ENCODE peak calls at places on chromosomes 4 and X, in seven cellular contexts. B, A, E, R, U, S and V are unnamed samples.

GRCh38 chrX:16096131-16096530 is 27.2 kb upstream of the GRPR start:
- DNase-seq in B (no peak), A (no peak), U (no peak), E (no peak), S (no peak), R (no peak), V (no peak)

GRCh38 chr4:4689694-4690440 is 148.0 kb upstream of the STX18 start:
- DNase-seq in U (no peak), E (peak), S (no peak), A (no peak), R (no peak), B (no peak), V (no peak)

GRCh38 chrX:17596051-17596450 is 141.2 kb upstream of the SCML1 start:
- DNase-seq in B (no peak), E (no peak), R (peak), S (no peak), U (no peak), A (no peak), V (no peak)

GRCh38 chr4:83552085-83552484 is 16.2 kb downstream of the GPAT3 start:
- DNase-seq in R (peak), E (no peak), B (no peak), U (no peak), S (no peak), A (no peak), V (no peak)

GRCh38 chrX:79065696-79066095 is 78.8 kb upstream of the GPR174 start:
- DNase-seq in R (no peak), A (no peak), E (peak), B (no peak), U (no peak), S (no peak), V (no peak)

GRCh38 chr4:151660676-151661075 is 100.1 kb downstream of the GATB start:
- DNase-seq in A (no peak), S (no peak), U (no peak), E (no peak), R (no peak), B (no peak), V (no peak)

GRCh38 chr4:101345596-101346311 is 1.6 kb downstream of the PPP3CA start:
- DNase-seq in B (peak), R (peak), S (no peak), E (peak), U (peak), A (peak), V (no peak)

GRCh38 chr4:138952405-138952804 is 63.2 kb upstream of the NOCT start:
- DNase-seq in A (no peak), S (no peak), R (peak), U (no peak), E (no peak), B (no peak), V (no peak)

GRCh38 chr4:167775374-167775773 is 317.0 kb upstream of the ANXA10 start:
- DNase-seq in B (no peak), E (no peak), R (peak), U (no peak), A (no peak), S (peak), V (no peak)

GRCh38 chrX:136810493-136810892 is 29.8 kb upstream of the ARHGEF6 start:
- DNase-seq in B (no peak), A (no peak), U (no peak), R (no peak), E (no peak), S (no peak), V (no peak)

GRCh38 chrX:50971390-50971789 is 60.9 kb downstream of the BMP15 start:
- DNase-seq in B (no peak), S (no peak), R (peak), E (no peak), A (no peak), U (no peak), V (no peak)

GRCh38 chrX:118730500-118731247 is 3.3 kb downstream of the IL13RA1 start:
- DNase-seq in A (no peak), E (no peak), R (peak), U (no peak), B (no peak), S (peak), V (peak)

GRCh38 chrX:64975989-64976672 is at the start of gene ZC4H2:
- DNase-seq in U (peak), R (peak), S (peak), A (peak), B (peak), E (peak), V (peak)

GRCh38 chr4:107561481-107561880 is 158.6 kb downstream of the PAPSS1 start:
- DNase-seq in S (no peak), A (no peak), B (no peak), U (no peak), E (no peak), R (no peak), V (no peak)

GRCh38 chr4:145178740-145179139 is 1.6 kb downstream of the OTUD4 start:
- DNase-seq in S (no peak), E (peak), A (no peak), R (no peak), B (no peak), U (no peak), V (no peak)

GRCh38 chr4:174490356-174490969 is 31.8 kb downstream of the HPGD start:
- DNase-seq in E (no peak), S (peak), R (peak), U (no peak), A (no peak), B (no peak), V (no peak)

GRCh38 chr4:8373270-8373972 is 67.1 kb downstream of the ACOX3 start:
- DNase-seq in E (no peak), S (no peak), B (no peak), U (peak), A (no peak), R (no peak), V (no peak)

GRCh38 chrX:12984629-12985303 is 9.9 kb downstream of the TMSB4X start:
- DNase-seq in S (no peak), U (no peak), E (peak), A (no peak), B (peak), R (peak), V (no peak)

GRCh38 chr4:140150636-140150885 is 3.4 kb downstream of the MAML3 start:
- DNase-seq in A (no peak), S (no peak), R (no peak), E (no peak), U (no peak), B (peak), V (no peak)

GRCh38 chrX:85927740-85928139 is 119.6 kb downstream of the CHM start:
- DNase-seq in B (no peak), E (no peak), R (no peak), A (no peak), S (no peak), U (no peak), V (no peak)

GRCh38 chr4:102761478-102761790 is 666 bp upstream of the MANBA start:
- DNase-seq in S (no peak), B (peak), A (no peak), R (no peak), U (no peak), E (no peak), V (no peak)

GRCh38 chrX:148588649-148589310 is 88.4 kb downstream of the AFF2 start:
- DNase-seq in E (no peak), A (no peak), S (no peak), R (no peak), B (no peak), U (no peak), V (no peak)

GRCh38 chr4:28842271-28842670 is 1877.9 kb upstream of the PCDH7 start:
- DNase-seq in E (no peak), R (no peak), A (no peak), B (no peak), U (no peak), S (no peak), V (no peak)

GRCh38 chrX:43720961-43721360 is 64.9 kb downstream of the MAOA start:
- DNase-seq in A (no peak), S (no peak), R (no peak), E (no peak), B (no peak), U (no peak), V (no peak)

GRCh38 chr4:184961693-184962092 is 56.6 kb upstream of the HELT start:
- DNase-seq in A (no peak), B (no peak), E (no peak), U (peak), S (no peak), R (no peak), V (no peak)

GRCh38 chr4:6331018-6331417 is 61.4 kb downstream of the WFS1 start:
- DNase-seq in B (no peak), S (no peak), R (peak), A (no peak), E (peak), U (no peak), V (no peak)

GRCh38 chr4:98283219-98284199 is 22.3 kb downstream of the RAP1GDS1 start:
- DNase-seq in S (no peak), U (no peak), R (peak), A (no peak), B (no peak), E (no peak), V (no peak)

GRCh38 chrX:4710618-4711433 is 997.4 kb upstream of the PRKX start:
- DNase-seq in B (no peak), E (peak), R (no peak), U (no peak), S (no peak), A (no peak), V (no peak)

GRCh38 chrX:150566734-150567182 is 1.7 kb upstream of the MTM1 start:
- DNase-seq in R (no peak), E (no peak), S (no peak), A (no peak), B (no peak), U (no peak), V (no peak)

GRCh38 chrX:150565551-150565950 is 2.9 kb upstream of the MTM1 start:
- DNase-seq in B (no peak), R (no peak), S (no peak), A (no peak), U (no peak), E (no peak), V (no peak)

GRCh38 chrX:150569155-150569477 is 695 bp downstream of the MTM1 start:
- DNase-seq in E (peak), B (no peak), S (no peak), A (peak), R (peak), U (peak), V (no peak)

GRCh38 chrX:150568320-150569154 is at the start of gene MTM1:
- DNase-seq in R (peak), S (peak), B (peak), A (peak), E (peak), U (peak), V (peak)

GRCh38 chrX:150567645-150568319 is 639 bp upstream of the MTM1 start:
- DNase-seq in R (no peak), B (no peak), E (no peak), S (no peak), A (no peak), U (no peak), V (no peak)
- H3K4me3 ChIP-seq in R (peak), B (no peak), E (peak), S (peak), A (peak), U (peak), V (no peak)

GRCh38 chrX:132171478-132171877 is 43.7 kb upstream of the FRMD7 start:
- DNase-seq in S (no peak), A (no peak), U (no peak), B (no peak), R (no peak), E (peak), V (no peak)
- TF ChIP-seq CTCF in S (no peak), A (peak), U (no peak), B (no peak), R (no peak), E (no peak), V (no peak)

DNA sequence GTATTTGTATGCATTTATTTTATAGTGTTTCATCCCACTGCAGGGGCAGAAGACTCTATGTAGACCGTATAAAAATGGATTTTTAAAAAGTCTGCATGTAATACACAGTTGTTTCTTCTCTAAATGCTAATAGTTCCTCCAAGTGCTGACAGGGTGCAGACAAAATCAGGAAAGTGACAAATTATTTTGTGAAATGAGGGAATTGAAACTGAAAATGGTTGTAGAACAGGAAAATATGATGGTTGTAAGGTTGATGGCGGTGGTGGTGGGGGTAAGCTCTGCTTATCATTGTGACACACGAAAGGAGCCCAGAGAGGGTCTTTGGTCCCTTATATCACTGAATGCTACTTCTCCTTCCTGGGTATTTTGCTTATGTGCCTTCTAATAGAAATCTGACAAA is 4.3 kb downstream of the IL15 start:
- DNase-seq in R (no peak), E (no peak), B (no peak), U (no peak), S (no peak), A (no peak), V (no peak)
- H3K4me3 ChIP-seq in R (no peak), E (no peak), B (no peak), U (no peak), S (no peak), A (no peak), V (no peak)

DNA sequence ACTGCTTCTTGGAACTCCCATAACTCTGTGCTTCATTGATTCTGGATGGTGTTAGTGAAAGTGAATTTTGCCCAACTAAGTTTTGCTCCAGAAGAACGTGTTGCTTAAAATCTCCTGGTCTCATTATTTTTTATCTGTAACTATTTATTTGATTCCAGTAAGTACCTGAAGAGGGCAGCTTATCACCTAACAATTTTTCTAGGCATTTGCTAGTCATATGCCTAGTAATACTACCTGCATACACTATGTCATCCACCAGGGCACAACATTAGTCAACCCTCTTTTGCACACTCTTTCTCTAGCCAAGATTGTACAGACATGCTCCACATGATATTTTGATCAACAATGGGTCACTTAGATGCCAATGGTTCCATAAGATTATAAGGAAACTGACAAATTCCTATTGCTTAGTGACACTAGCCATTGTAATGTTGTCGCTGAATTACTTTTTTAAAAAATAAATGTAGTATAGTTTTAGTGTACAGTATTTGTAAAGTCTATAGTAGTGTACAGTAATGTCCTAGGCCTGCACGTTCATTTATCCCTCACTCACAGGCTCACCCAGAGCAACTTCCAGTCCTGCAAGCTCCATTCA is 499.9 kb upstream of the AADAT start:
- DNase-seq in E (peak), B (no peak), A (no peak), S (no peak), U (no peak), R (peak), V (no peak)
- TF ChIP-seq CTCF in E (peak), B (no peak), A (no peak), S (no peak), U (no peak), R (peak), V (no peak)

GRCh38 chrX:111829345-111829744 is 46.6 kb upstream of the TRPC5OS start:
- DNase-seq in B (no peak), S (no peak), R (no peak), E (no peak), U (no peak), A (no peak), V (no peak)
- H3K4me3 ChIP-seq in B (no peak), S (no peak), R (no peak), E (no peak), U (no peak), A (no peak), V (no peak)